ENCODE peak calls at places on chromosomes 16 and 17, in ten cellular contexts. F, P, I, S, A, X, W, K, J and V are unnamed samples.

GRCh38 chr17:74354123-74354522 is 7.5 kb downstream of the BTBD17 start:
- DNase-seq in K (peak), I (peak), X (no peak), J (no peak), A (no peak), W (no peak), F (no peak), S (peak), P (peak), V (no peak)

GRCh38 chr17:14738652-14738988 is 437.7 kb downstream of the HS3ST3B1 start:
- DNase-seq in P (no peak), K (no peak), S (no peak), A (no peak), I (no peak), X (no peak), W (no peak), F (no peak), J (no peak), V (no peak)

GRCh38 chr16:19094542-19095365 is 19.0 kb upstream of the ITPRIPL2 start:
- DNase-seq in K (no peak), X (no peak), P (peak), F (no peak), I (no peak), S (no peak), J (no peak), A (no peak), W (no peak), V (no peak)

GRCh38 chr17:5584971-5585794 is 874 bp upstream of the NLRP1 start:
- DNase-seq in J (no peak), F (peak), A (no peak), W (peak), S (no peak), K (no peak), X (no peak), I (no peak), P (no peak), V (no peak)

GRCh38 chr16:88064889-88065746 is 113.9 kb downstream of the BANP start:
- DNase-seq in K (no peak), F (no peak), W (no peak), A (no peak), I (no peak), J (no peak), X (no peak), P (no peak), S (no peak), V (no peak)

GRCh38 chr16:86700396-86700945 is 122.1 kb downstream of the FOXL1 start:
- DNase-seq in S (no peak), J (no peak), F (no peak), K (no peak), W (no peak), X (no peak), I (no peak), P (no peak), A (no peak), V (no peak)

GRCh38 chr17:71229036-71229435 is 891.8 kb upstream of the SOX9 start:
- DNase-seq in I (no peak), K (no peak), S (no peak), J (no peak), F (no peak), P (no peak), A (no peak), X (no peak), W (no peak), V (no peak)

GRCh38 chr17:15928286-15928785 is 16.6 kb upstream of the ADORA2B start:
- DNase-seq in W (peak), A (no peak), P (no peak), X (no peak), S (no peak), F (no peak), J (no peak), K (no peak), I (no peak), V (no peak)

GRCh38 chr17:75755205-75755901 is 9.6 kb downstream of the GALK1 start:
- DNase-seq in S (peak), X (no peak), K (no peak), W (no peak), F (no peak), A (no peak), I (no peak), P (no peak), J (no peak), V (no peak)

GRCh38 chr17:21375757-21376584 is at the start of gene KCNJ12:
- DNase-seq in F (no peak), X (no peak), A (no peak), W (peak), S (peak), K (peak), I (no peak), J (no peak), P (no peak), V (no peak)

GRCh38 chr16:19173059-19173458 is 5.0 kb downstream of the SYT17 start:
- DNase-seq in A (no peak), S (no peak), X (no peak), F (no peak), K (no peak), J (no peak), P (no peak), W (no peak), I (no peak), V (no peak)

GRCh38 chr17:78247304-78247703 is 15.9 kb downstream of the TMEM235 start:
- DNase-seq in W (no peak), K (no peak), P (no peak), J (no peak), F (no peak), X (no peak), I (no peak), A (no peak), S (no peak), V (no peak)

GRCh38 chr17:2594657-2595085 is 1.2 kb downstream of the PAFAH1B1 start:
- DNase-seq in J (no peak), S (no peak), I (no peak), X (no peak), P (no peak), A (no peak), F (no peak), K (peak), W (no peak), V (no peak)

GRCh38 chr17:63446981-63447687 is 1.0 kb upstream of the CYB561 start:
- DNase-seq in S (no peak), W (peak), P (no peak), F (no peak), K (no peak), J (no peak), A (no peak), X (no peak), I (no peak), V (peak)

GRCh38 chr17:64718058-64718457 is 56.0 kb upstream of the SMURF2 start:
- DNase-seq in X (no peak), S (no peak), F (no peak), J (no peak), A (no peak), K (no peak), I (no peak), W (no peak), P (no peak), V (no peak)

GRCh38 chr17:73592079-73592415 is 52.2 kb downstream of the SDK2 start:
- DNase-seq in I (no peak), J (no peak), X (no peak), P (no peak), K (no peak), S (peak), F (no peak), W (no peak), A (no peak), V (no peak)

GRCh38 chr17:7020894-7021664 is 1.8 kb upstream of the BCL6B start:
- DNase-seq in I (no peak), W (no peak), F (no peak), A (no peak), P (no peak), X (no peak), K (no peak), S (no peak), J (no peak), V (no peak)

GRCh38 chr17:3539881-3540540 is 17.6 kb downstream of the TRPV3 start:
- DNase-seq in X (no peak), P (no peak), J (no peak), K (no peak), F (no peak), A (no peak), S (no peak), W (no peak), I (peak), V (no peak)

GRCh38 chr16:60905806-60906205 is 1130.4 kb downstream of the CDH8 start:
- DNase-seq in P (no peak), W (no peak), S (no peak), I (no peak), K (peak), A (no peak), F (no peak), J (no peak), X (no peak), V (no peak)

GRCh38 chr17:64920026-64920418 is 744 bp upstream of the LRRC37A3 start:
- DNase-seq in S (no peak), P (no peak), J (no peak), F (no peak), K (peak), X (no peak), A (no peak), W (peak), I (peak), V (no peak)

GRCh38 chr16:361341-361871 is 8.9 kb upstream of the AXIN1 start:
- DNase-seq in J (no peak), S (peak), X (no peak), F (no peak), P (no peak), K (no peak), A (no peak), W (no peak), I (no peak), V (no peak)

GRCh38 chr16:87338155-87338765 is 21.1 kb upstream of the C16orf95 start:
- DNase-seq in J (no peak), W (no peak), P (no peak), K (no peak), A (no peak), F (no peak), I (no peak), X (no peak), S (no peak), V (no peak)

GRCh38 chr16:9500872-9501271 is 409.4 kb downstream of the HAPSTR1 start:
- DNase-seq in J (no peak), A (no peak), X (no peak), S (no peak), I (no peak), P (no peak), K (no peak), F (no peak), W (no peak), V (no peak)

GRCh38 chr16:58280846-58281301 is 14.0 kb downstream of the PRSS54 start:
- DNase-seq in J (no peak), P (no peak), X (no peak), S (no peak), K (peak), W (peak), I (no peak), A (no peak), F (no peak), V (no peak)

GRCh38 chr17:82648165-82648668 is at the start of gene WDR45B:
- DNase-seq in I (peak), X (peak), S (peak), K (peak), P (peak), F (peak), A (peak), J (peak), W (peak), V (peak)
- H3K4me3 ChIP-seq in I (peak), X (peak), S (peak), K (peak), P (peak), F (peak), A (peak), J (peak), W (peak), V (peak)

GRCh38 chr17:8153957-8154607 is 1.9 kb upstream of the PER1 start:
- DNase-seq in W (peak), X (peak), S (peak), P (peak), I (peak), A (peak), F (peak), K (peak), J (peak), V (peak)
- H3K4me3 ChIP-seq in W (peak), X (peak), S (peak), P (peak), I (peak), A (peak), F (peak), K (peak), J (peak), V (peak)

DNA sequence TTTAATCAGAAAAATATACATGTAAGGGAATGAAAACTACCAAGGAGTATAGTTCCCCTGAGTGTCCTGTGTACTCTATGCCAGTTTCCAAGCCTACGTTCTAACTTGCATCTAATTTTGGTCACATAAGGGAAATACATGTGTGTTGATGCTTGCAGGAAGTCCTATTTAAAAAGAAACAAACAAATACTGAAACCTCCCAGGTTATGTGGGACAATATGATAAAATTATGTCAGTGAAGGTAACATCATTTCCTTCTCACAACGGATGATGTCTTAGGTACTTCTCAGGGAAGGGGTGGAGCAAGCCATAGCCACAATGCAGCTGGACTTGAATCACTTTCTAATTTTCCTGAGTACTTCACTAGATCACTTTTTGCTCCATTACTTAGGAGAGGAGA is 115.9 kb downstream of the ZFHX3 start:
- DNase-seq in I (no peak), K (no peak), W (no peak), X (no peak), J (no peak), A (no peak), F (no peak), S (no peak), P (no peak), V (no peak)
- H3K4me3 ChIP-seq in I (no peak), K (no peak), W (no peak), X (no peak), J (no peak), A (no peak), F (no peak), S (no peak), P (no peak), V (no peak)

DNA sequence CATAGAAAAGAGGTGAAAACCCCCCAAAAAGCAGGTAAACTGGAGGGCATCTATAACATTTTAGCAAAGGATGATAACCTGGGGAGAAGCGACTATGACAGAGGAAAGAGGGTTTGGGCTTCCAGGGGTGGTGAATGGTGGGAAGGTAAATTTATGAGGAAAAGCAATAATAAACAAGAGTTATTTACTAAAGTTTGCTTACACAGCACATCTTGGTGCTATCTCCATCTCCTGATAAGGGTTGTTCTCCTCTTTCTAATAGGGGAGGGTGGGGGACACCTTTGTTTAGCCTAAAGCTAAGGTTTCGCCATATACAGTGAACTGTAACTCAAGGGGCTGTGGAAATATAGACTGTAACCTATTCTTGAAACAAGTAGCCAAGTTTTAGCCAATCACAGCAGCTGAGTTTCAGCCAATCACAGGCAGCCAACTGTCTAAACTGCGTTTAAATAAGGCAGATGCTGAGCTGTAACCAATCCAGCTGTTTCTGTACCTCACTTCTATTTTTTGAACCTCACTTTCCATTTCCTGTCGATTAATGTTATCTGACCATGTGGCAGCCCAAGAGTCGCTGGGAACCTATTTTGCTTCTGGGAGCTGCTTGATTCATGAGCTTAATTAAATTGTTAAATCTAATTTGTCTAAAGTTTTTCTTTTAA is 191.8 kb downstream of the MAP2K6 start:
- DNase-seq in F (no peak), K (peak), A (no peak), P (no peak), I (no peak), W (no peak), X (no peak), S (no peak), J (no peak), V (no peak)
- H3K4me3 ChIP-seq in F (no peak), K (no peak), A (no peak), P (no peak), I (no peak), W (no peak), X (no peak), S (no peak), J (no peak), V (no peak)

DNA sequence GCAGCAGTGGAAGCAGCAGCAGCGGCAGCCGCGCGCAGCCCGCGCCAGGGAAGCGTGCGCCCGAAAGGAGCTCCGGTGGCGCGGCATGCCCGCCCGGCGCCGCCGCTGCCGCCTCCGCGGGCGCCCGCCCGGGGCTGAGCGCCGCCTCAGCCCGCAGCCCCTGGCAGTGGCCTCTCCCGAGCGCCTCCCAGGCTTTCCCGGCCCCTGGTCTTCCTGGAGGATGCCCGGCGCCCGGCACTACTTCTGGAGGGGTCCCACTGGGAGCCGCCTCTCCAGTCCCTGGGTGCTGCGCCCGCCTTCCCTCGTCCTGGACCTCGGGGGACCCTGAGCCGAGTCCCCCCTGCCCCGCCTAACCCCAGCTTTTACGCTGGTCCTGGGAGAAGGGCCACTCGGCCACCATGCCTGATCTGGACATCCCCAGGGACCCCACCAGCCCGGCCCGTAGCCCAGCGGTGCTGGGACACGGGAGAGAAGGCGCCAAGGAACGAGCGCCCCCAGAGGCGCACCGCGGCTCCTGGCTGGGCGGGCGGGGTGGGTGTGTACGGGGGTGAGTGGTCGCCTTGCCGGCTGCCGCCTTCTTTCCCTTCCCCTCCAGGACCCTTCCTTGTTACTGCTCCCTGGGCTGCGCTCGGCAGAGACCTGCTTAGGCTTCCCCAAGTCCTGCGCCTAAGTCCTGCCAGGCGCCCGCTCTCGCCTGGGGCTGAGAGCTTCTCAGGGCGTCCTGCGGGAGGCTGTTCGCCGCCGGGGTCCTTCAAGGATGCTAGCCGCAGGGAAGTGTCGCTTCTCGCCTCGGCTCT is 713 bp downstream of the ASIC2 start:
- DNase-seq in I (peak), W (no peak), A (no peak), F (no peak), S (peak), J (no peak), X (no peak), K (peak), P (no peak), V (peak)
- H3K4me3 ChIP-seq in I (peak), W (no peak), A (peak), F (no peak), S (peak), J (no peak), X (no peak), K (peak), P (no peak), V (no peak)

DNA sequence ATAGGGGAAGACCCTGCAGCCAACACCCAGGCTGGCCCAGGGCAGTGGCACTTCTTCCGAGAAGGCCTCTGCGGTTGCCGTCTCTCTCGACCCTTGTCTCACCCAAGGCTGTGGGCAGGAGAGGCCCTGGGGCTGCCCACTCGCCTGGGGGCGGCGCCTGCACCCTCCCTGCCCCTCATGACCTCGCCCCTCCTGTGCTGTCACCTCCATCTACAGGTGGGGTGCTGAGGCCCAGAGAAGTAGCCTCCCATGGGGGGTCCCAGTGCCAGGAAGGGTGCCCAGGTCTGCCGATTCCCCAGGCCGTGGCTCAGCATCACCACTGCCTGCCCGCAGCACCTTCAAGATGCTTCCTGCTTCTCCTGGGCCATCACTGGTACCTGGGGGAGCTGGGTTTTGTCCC is 992 bp downstream of the NLRC3 start:
- DNase-seq in J (no peak), I (no peak), K (no peak), X (no peak), P (no peak), A (no peak), S (no peak), F (no peak), W (no peak), V (no peak)
- H3K4me3 ChIP-seq in J (no peak), I (no peak), K (no peak), X (no peak), P (no peak), A (no peak), S (no peak), F (no peak), W (no peak), V (no peak)

GRCh38 chr17:48056246-48056745 is 8.1 kb downstream of the NFE2L1 start:
- DNase-seq in X (no peak), W (no peak), P (no peak), A (no peak), K (no peak), F (no peak), S (no peak), J (no peak), I (no peak), V (no peak)
- H3K4me3 ChIP-seq in X (no peak), W (no peak), P (no peak), A (no peak), K (peak), F (no peak), S (no peak), J (no peak), I (no peak), V (no peak)

DNA sequence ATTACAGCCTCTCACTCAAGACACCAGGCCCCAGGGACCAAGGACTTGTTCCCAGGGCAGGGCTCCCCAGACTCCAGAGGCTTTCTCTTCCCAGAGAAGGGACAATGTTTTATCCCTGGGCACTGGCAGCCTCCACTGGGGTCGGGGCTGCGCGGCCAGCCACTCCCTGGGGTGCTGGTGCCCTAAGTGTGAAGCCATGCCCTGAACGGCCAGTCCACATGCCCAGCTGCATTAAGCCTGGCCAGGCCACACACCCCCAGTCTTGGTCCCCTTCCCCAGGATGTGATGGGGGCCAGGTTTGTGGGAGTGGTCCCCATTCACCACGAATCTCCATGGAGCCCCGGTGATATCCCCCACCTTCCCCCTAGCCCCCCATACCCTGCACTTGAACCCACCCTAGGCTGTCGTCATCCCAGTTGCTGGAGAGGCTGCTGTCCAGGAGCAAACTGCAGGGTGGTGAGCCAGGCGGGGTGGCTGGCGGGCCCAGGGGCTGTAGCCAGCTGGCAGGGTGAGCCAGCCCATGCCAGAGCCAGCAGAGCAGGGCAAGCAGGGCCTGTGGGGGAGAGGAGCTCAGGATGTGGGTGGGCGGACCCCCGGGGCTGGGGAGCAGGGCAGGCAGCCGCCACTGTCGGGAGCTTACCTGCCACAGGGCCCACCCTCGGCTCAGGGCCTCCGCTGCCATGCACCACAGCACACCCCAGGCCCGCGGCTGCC is 4.6 kb downstream of the PAQR4 start:
- DNase-seq in I (no peak), W (no peak), J (no peak), X (no peak), A (no peak), S (no peak), F (no peak), P (no peak), K (no peak), V (no peak)
- H3K4me3 ChIP-seq in I (no peak), W (no peak), J (no peak), X (no peak), A (no peak), S (no peak), F (no peak), P (no peak), K (no peak), V (no peak)

GRCh38 chr16:75218256-75219076 is at the start of gene CTRB1:
- DNase-seq in S (no peak), W (no peak), X (no peak), I (no peak), K (no peak), F (no peak), P (no peak), J (no peak), A (no peak), V (no peak)
- H3K4me3 ChIP-seq in S (no peak), W (no peak), X (no peak), I (no peak), K (no peak), F (no peak), P (no peak), J (no peak), A (no peak), V (no peak)